ENCODE peak calls at places on chromosomes 3 and 15, in eight cellular contexts. One of them, this sample, is unnamed.

GRCh38 chr3:45939341-45939771 is 3.9 kb upstream of the CXCR6 start:
- DNase-seq in thoracic aorta: no peak
- DNase-seq in fibroblast of mammary gland: no peak
- DNase-seq in right atrium auricular region: no peak
- DNase-seq in neural progenitor cell: peak; percentile 25
- DNase-seq in A549: no peak
- DNase-seq in AG09309: no peak
- DNase-seq in ovary: no peak
- DNase-seq in this sample: no peak

GRCh38 chr3:46017720-46018119 is 9.6 kb downstream of the XCR1 start:
- DNase-seq in thoracic aorta: no peak
- DNase-seq in fibroblast of mammary gland: peak; percentile 56
- DNase-seq in right atrium auricular region: peak; percentile 65
- DNase-seq in neural progenitor cell: no peak
- DNase-seq in A549: no peak
- DNase-seq in AG09309: no peak
- DNase-seq in ovary: no peak
- DNase-seq in this sample: no peak

GRCh38 chr3:86995537-86995936 is 4.6 kb upstream of the VGLL3 start:
- DNase-seq in thoracic aorta: no peak
- DNase-seq in fibroblast of mammary gland: peak; percentile 90
- DNase-seq in right atrium auricular region: no peak
- DNase-seq in neural progenitor cell: no peak
- DNase-seq in A549: peak; percentile 76
- DNase-seq in AG09309: no peak
- DNase-seq in ovary: no peak
- DNase-seq in this sample: no peak

GRCh38 chr15:96254168-96254567 is 76.3 kb upstream of the NR2F2 start:
- DNase-seq in thoracic aorta: no peak
- DNase-seq in fibroblast of mammary gland: peak; percentile 26
- DNase-seq in right atrium auricular region: no peak
- DNase-seq in neural progenitor cell: peak; percentile 24
- DNase-seq in A549: no peak
- DNase-seq in AG09309: no peak
- DNase-seq in ovary: no peak
- DNase-seq in this sample: peak; percentile 57

GRCh38 chr3:171783086-171783485 is 27.2 kb downstream of the PLD1 start:
- DNase-seq in thoracic aorta: no peak
- DNase-seq in fibroblast of mammary gland: peak; percentile 66
- DNase-seq in right atrium auricular region: no peak
- DNase-seq in neural progenitor cell: no peak
- DNase-seq in A549: no peak
- DNase-seq in AG09309: no peak
- DNase-seq in ovary: no peak
- DNase-seq in this sample: no peak

GRCh38 chr3:46280105-46280797 is 38.0 kb downstream of the CCR3 start:
- DNase-seq in thoracic aorta: no peak
- DNase-seq in fibroblast of mammary gland: peak; percentile 61
- DNase-seq in right atrium auricular region: no peak
- DNase-seq in neural progenitor cell: no peak
- DNase-seq in A549: no peak
- DNase-seq in AG09309: no peak
- DNase-seq in ovary: no peak
- DNase-seq in this sample: no peak

GRCh38 chr15:86550075-86550474 is 470.4 kb downstream of the AGBL1 start:
- DNase-seq in thoracic aorta: no peak
- DNase-seq in fibroblast of mammary gland: no peak
- DNase-seq in right atrium auricular region: no peak
- DNase-seq in neural progenitor cell: no peak
- DNase-seq in A549: no peak
- DNase-seq in AG09309: no peak
- DNase-seq in ovary: no peak
- DNase-seq in this sample: no peak

GRCh38 chr3:184981071-184981470 is 169.1 kb downstream of the VPS8 start:
- DNase-seq in thoracic aorta: no peak
- DNase-seq in fibroblast of mammary gland: no peak
- DNase-seq in right atrium auricular region: no peak
- DNase-seq in neural progenitor cell: no peak
- DNase-seq in A549: no peak
- DNase-seq in AG09309: no peak
- DNase-seq in ovary: no peak
- DNase-seq in this sample: no peak

GRCh38 chr3:177238661-177239216 is 41.5 kb upstream of the TBL1XR1 start:
- DNase-seq in thoracic aorta: no peak
- DNase-seq in fibroblast of mammary gland: no peak
- DNase-seq in right atrium auricular region: no peak
- DNase-seq in neural progenitor cell: no peak
- DNase-seq in A549: no peak
- DNase-seq in AG09309: no peak
- DNase-seq in ovary: no peak
- DNase-seq in this sample: no peak

GRCh38 chr3:149738891-149739290 is 13.4 kb downstream of the COMMD2 start:
- DNase-seq in thoracic aorta: no peak
- DNase-seq in fibroblast of mammary gland: no peak
- DNase-seq in right atrium auricular region: no peak
- DNase-seq in neural progenitor cell: no peak
- DNase-seq in A549: no peak
- DNase-seq in AG09309: no peak
- DNase-seq in ovary: no peak
- DNase-seq in this sample: no peak

GRCh38 chr3:20984594-20985207 is 766.3 kb downstream of the ZNF385D start:
- DNase-seq in thoracic aorta: no peak
- DNase-seq in fibroblast of mammary gland: no peak
- DNase-seq in right atrium auricular region: no peak
- DNase-seq in neural progenitor cell: no peak
- DNase-seq in A549: no peak
- DNase-seq in AG09309: no peak
- DNase-seq in ovary: no peak
- DNase-seq in this sample: no peak

GRCh38 chr3:153166206-153166605 is 4.2 kb downstream of the RAP2B start:
- DNase-seq in thoracic aorta: no peak
- DNase-seq in fibroblast of mammary gland: no peak
- DNase-seq in right atrium auricular region: no peak
- DNase-seq in neural progenitor cell: no peak
- DNase-seq in A549: no peak
- DNase-seq in AG09309: no peak
- DNase-seq in ovary: no peak
- DNase-seq in this sample: no peak

GRCh38 chr15:57319919-57320542 is 56.3 kb upstream of the CGNL1 start:
- DNase-seq in thoracic aorta: no peak
- DNase-seq in fibroblast of mammary gland: no peak
- DNase-seq in right atrium auricular region: no peak
- DNase-seq in neural progenitor cell: no peak
- DNase-seq in A549: no peak
- DNase-seq in AG09309: no peak
- DNase-seq in ovary: no peak
- DNase-seq in this sample: no peak

GRCh38 chr3:131688370-131688769 is 185.6 kb upstream of the MRPL3 start:
- DNase-seq in thoracic aorta: no peak
- DNase-seq in fibroblast of mammary gland: peak; percentile 19
- DNase-seq in right atrium auricular region: no peak
- DNase-seq in neural progenitor cell: no peak
- DNase-seq in A549: no peak
- DNase-seq in AG09309: peak; percentile 32
- DNase-seq in ovary: no peak
- DNase-seq in this sample: no peak

GRCh38 chr3:156176048-156176447 is 55.7 kb downstream of the KCNAB1 start:
- DNase-seq in thoracic aorta: no peak
- DNase-seq in fibroblast of mammary gland: no peak
- DNase-seq in right atrium auricular region: no peak
- DNase-seq in neural progenitor cell: no peak
- DNase-seq in A549: no peak
- DNase-seq in AG09309: no peak
- DNase-seq in ovary: no peak
- DNase-seq in this sample: no peak

GRCh38 chr15:81893182-81893833 is 152.5 kb downstream of the MEX3B start:
- DNase-seq in thoracic aorta: no peak
- DNase-seq in fibroblast of mammary gland: no peak
- DNase-seq in right atrium auricular region: no peak
- DNase-seq in neural progenitor cell: no peak
- DNase-seq in A549: no peak
- DNase-seq in AG09309: no peak
- DNase-seq in ovary: no peak
- DNase-seq in this sample: no peak

GRCh38 chr3:178802993-178803693 is 266.9 kb downstream of the KCNMB2 start:
- DNase-seq in thoracic aorta: no peak
- DNase-seq in fibroblast of mammary gland: peak; percentile 38
- DNase-seq in right atrium auricular region: no peak
- DNase-seq in neural progenitor cell: no peak
- DNase-seq in A549: no peak
- DNase-seq in AG09309: no peak
- DNase-seq in ovary: no peak
- DNase-seq in this sample: no peak

GRCh38 chr15:99252326-99252725 is 1.0 kb downstream of the LRRC28 start:
- DNase-seq in thoracic aorta: no peak
- DNase-seq in fibroblast of mammary gland: no peak
- DNase-seq in right atrium auricular region: no peak
- DNase-seq in neural progenitor cell: no peak
- DNase-seq in A549: no peak
- DNase-seq in AG09309: no peak
- DNase-seq in ovary: no peak
- DNase-seq in this sample: no peak
- H3K4me3 ChIP-seq in thoracic aorta: peak overlapping the region; percentile 75
- H3K4me3 ChIP-seq in fibroblast of mammary gland: peak overlapping the region; percentile 72
- H3K4me3 ChIP-seq in right atrium auricular region: peak overlapping the region; percentile 88
- H3K4me3 ChIP-seq in neural progenitor cell: peak overlapping the region; percentile 64
- H3K4me3 ChIP-seq in A549: peak overlapping the region; percentile 76
- H3K4me3 ChIP-seq in AG09309: no peak overlapping the region
- H3K4me3 ChIP-seq in ovary: peak overlapping the region; percentile 71
- H3K4me3 ChIP-seq in this sample: peak overlapping the region; percentile 80

GRCh38 chr3:115513411-115513800 is 109.9 kb upstream of the GAP43 start:
- DNase-seq in thoracic aorta: no peak
- DNase-seq in fibroblast of mammary gland: no peak
- DNase-seq in right atrium auricular region: no peak
- DNase-seq in neural progenitor cell: no peak
- DNase-seq in A549: no peak
- DNase-seq in AG09309: no peak
- DNase-seq in ovary: no peak
- DNase-seq in this sample: no peak
- H3K4me3 ChIP-seq in thoracic aorta: peak overlapping the region; percentile 74
- H3K4me3 ChIP-seq in fibroblast of mammary gland: peak overlapping the region; percentile 60
- H3K4me3 ChIP-seq in right atrium auricular region: peak overlapping the region; percentile 54
- H3K4me3 ChIP-seq in neural progenitor cell: peak overlapping the region; percentile 59
- H3K4me3 ChIP-seq in A549: peak overlapping the region; percentile 53
- H3K4me3 ChIP-seq in AG09309: peak overlapping the region; percentile 47
- H3K4me3 ChIP-seq in ovary: no peak overlapping the region
- H3K4me3 ChIP-seq in this sample: peak overlapping the region; percentile 32

DNA sequence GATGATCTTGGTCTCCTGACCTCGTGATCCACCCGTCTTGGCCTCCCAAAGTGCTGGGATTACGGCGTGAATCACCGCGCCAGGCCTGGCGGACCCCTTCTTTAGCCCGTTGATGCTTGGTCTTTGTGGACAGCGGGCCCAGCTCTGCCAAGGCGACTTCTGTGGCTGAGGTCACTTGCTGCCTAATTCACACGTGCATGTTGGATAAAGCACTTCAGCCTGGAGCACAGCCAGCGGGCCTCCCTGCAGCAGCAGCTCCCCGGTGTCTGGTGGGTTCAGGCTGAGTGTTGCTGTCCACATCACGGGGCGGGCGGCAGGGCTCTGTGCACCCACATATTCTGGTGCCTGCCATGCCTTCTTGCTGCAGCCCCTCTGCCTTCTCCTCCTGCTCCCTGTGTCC is 88.4 kb downstream of the DGKG start:
- DNase-seq in thoracic aorta: no peak
- DNase-seq in fibroblast of mammary gland: no peak
- DNase-seq in right atrium auricular region: no peak
- DNase-seq in neural progenitor cell: no peak
- DNase-seq in A549: no peak
- DNase-seq in AG09309: no peak
- DNase-seq in ovary: no peak
- DNase-seq in this sample: no peak
- H3K4me3 ChIP-seq in thoracic aorta: no peak overlapping the region
- H3K4me3 ChIP-seq in fibroblast of mammary gland: no peak overlapping the region
- H3K4me3 ChIP-seq in right atrium auricular region: no peak overlapping the region
- H3K4me3 ChIP-seq in neural progenitor cell: no peak overlapping the region
- H3K4me3 ChIP-seq in A549: no peak overlapping the region
- H3K4me3 ChIP-seq in AG09309: no peak overlapping the region
- H3K4me3 ChIP-seq in ovary: no peak overlapping the region
- H3K4me3 ChIP-seq in this sample: no peak overlapping the region

GRCh38 chr15:75347222-75348033 is 589 bp downstream of the NEIL1 start:
- DNase-seq in thoracic aorta: no peak
- DNase-seq in fibroblast of mammary gland: no peak
- DNase-seq in right atrium auricular region: no peak
- DNase-seq in neural progenitor cell: peak; percentile 71
- DNase-seq in A549: no peak
- DNase-seq in AG09309: no peak
- DNase-seq in ovary: peak; percentile 76
- DNase-seq in this sample: peak; percentile 68

GRCh38 chr15:75348034-75348562 is 1.3 kb downstream of the NEIL1 start:
- DNase-seq in thoracic aorta: no peak
- DNase-seq in fibroblast of mammary gland: no peak
- DNase-seq in right atrium auricular region: no peak
- DNase-seq in neural progenitor cell: peak; percentile 49
- DNase-seq in A549: no peak
- DNase-seq in AG09309: no peak
- DNase-seq in ovary: peak; percentile 51
- DNase-seq in this sample: peak; percentile 72

GRCh38 chr15:75346796-75347221 is at the start of gene NEIL1:
- DNase-seq in thoracic aorta: no peak
- DNase-seq in fibroblast of mammary gland: no peak
- DNase-seq in right atrium auricular region: no peak
- DNase-seq in neural progenitor cell: peak; percentile 18
- DNase-seq in A549: no peak
- DNase-seq in AG09309: no peak
- DNase-seq in ovary: no peak
- DNase-seq in this sample: peak; percentile 62

GRCh38 chr15:75349851-75350588 is 3.2 kb downstream of the NEIL1 start:
- DNase-seq in thoracic aorta: no peak
- DNase-seq in fibroblast of mammary gland: no peak
- DNase-seq in right atrium auricular region: no peak
- DNase-seq in neural progenitor cell: no peak
- DNase-seq in A549: no peak
- DNase-seq in AG09309: no peak
- DNase-seq in ovary: peak; percentile 23
- DNase-seq in this sample: no peak

DNA sequence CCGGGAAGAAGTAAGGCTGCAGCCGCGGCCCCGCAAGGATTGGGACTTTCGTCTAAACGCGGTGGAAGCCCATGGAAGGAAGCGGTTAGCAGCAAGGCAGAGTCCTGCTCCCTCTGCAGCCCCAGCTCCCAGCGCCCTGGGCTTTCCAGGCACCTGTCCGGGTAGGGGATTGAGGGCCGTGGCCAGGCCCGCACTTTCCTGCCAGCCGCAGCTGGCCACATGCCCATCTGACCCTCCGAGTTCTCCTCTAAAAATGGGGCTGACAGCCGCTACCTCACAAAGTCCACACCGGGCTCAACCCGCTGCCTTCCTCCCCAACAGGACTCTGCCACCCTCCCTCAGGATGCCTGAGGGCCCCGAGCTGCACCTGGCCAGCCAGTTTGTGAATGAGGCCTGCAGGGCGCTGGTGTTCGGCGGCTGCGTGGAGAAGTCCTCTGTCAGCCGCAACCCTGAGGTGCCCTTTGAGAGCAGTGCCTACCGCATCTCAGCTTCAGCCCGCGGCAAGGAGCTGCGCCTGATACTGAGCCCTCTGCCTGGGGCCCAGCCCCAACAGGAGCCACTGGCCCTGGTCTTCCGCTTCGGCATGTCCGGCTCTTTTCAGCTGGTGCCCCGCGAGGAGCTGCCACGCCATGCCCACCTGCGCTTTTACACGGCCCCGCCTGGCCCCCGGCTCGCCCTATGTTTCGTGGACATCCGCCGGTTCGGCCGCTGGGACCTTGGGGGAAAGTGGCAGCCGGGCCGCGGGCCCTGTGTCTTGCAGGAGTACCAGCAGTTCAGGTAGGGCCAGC is 1.9 kb downstream of the NEIL1 start:
- DNase-seq in thoracic aorta: no peak
- DNase-seq in fibroblast of mammary gland: no peak
- DNase-seq in right atrium auricular region: no peak
- DNase-seq in neural progenitor cell: peak; percentile 43
- DNase-seq in A549: no peak
- DNase-seq in AG09309: no peak
- DNase-seq in ovary: peak; percentile 60
- DNase-seq in this sample: no peak
- H3K4me3 ChIP-seq in thoracic aorta: peak overlapping the region; percentile 90
- H3K4me3 ChIP-seq in fibroblast of mammary gland: peak overlapping the region; percentile 64
- H3K4me3 ChIP-seq in right atrium auricular region: peak overlapping the region; percentile 83
- H3K4me3 ChIP-seq in neural progenitor cell: peak overlapping the region; percentile 69
- H3K4me3 ChIP-seq in A549: peak overlapping the region; percentile 91
- H3K4me3 ChIP-seq in AG09309: peak overlapping the region; percentile 70
- H3K4me3 ChIP-seq in ovary: peak overlapping the region; percentile 64
- H3K4me3 ChIP-seq in this sample: peak overlapping the region; percentile 73

This sample was measured in HAP-1.